ENCODE peak calls at places on chromosomes 2 and 18, in six cellular contexts. One of them, this sample, is unnamed.

GRCh38 chr2:71505086-71505769 is 51.9 kb downstream of the DYSF start:
- DNase-seq in lower leg skin: no peak
- DNase-seq in psoas muscle: peak; percentile 40
- DNase-seq in IMR-90: no peak
- DNase-seq in astrocyte of the spinal cord: no peak
- DNase-seq in A549: no peak
- DNase-seq in this sample: no peak

GRCh38 chr2:10080536-10081304 is 509 bp upstream of the CYS1 start:
- DNase-seq in IMR-90: no peak
- DNase-seq in lower leg skin: no peak
- DNase-seq in A549: no peak
- DNase-seq in psoas muscle: peak; percentile 23
- DNase-seq in astrocyte of the spinal cord: peak; percentile 38
- DNase-seq in this sample: no peak

GRCh38 chr2:62783679-62784078 is 78.2 kb downstream of the EHBP1 start:
- DNase-seq in astrocyte of the spinal cord: no peak
- DNase-seq in lower leg skin: no peak
- DNase-seq in IMR-90: no peak
- DNase-seq in psoas muscle: no peak
- DNase-seq in A549: no peak
- DNase-seq in this sample: no peak

GRCh38 chr2:174788291-174788929 is 24.1 kb upstream of the CHRNA1 start:
- DNase-seq in astrocyte of the spinal cord: no peak
- DNase-seq in psoas muscle: no peak
- DNase-seq in lower leg skin: no peak
- DNase-seq in A549: no peak
- DNase-seq in IMR-90: peak; percentile 51
- DNase-seq in this sample: peak; percentile 54

GRCh38 chr2:222398446-222398885 is 25.9 kb upstream of the SGPP2 start:
- DNase-seq in psoas muscle: no peak
- DNase-seq in A549: no peak
- DNase-seq in IMR-90: no peak
- DNase-seq in lower leg skin: no peak
- DNase-seq in astrocyte of the spinal cord: no peak
- DNase-seq in this sample: no peak

GRCh38 chr18:55275042-55275897 is 312.7 kb downstream of the TCF4 start:
- DNase-seq in A549: no peak
- DNase-seq in IMR-90: peak; percentile 82
- DNase-seq in psoas muscle: peak; percentile 73
- DNase-seq in lower leg skin: no peak
- DNase-seq in astrocyte of the spinal cord: peak; percentile 77
- DNase-seq in this sample: peak; percentile 91

GRCh38 chr18:63346471-63347183 is 20.4 kb downstream of the KDSR start:
- DNase-seq in IMR-90: no peak
- DNase-seq in psoas muscle: no peak
- DNase-seq in lower leg skin: no peak
- DNase-seq in A549: no peak
- DNase-seq in astrocyte of the spinal cord: peak; percentile 10
- DNase-seq in this sample: no peak

GRCh38 chr2:85064927-85065630 is 68.1 kb upstream of the TCF7L1 start:
- DNase-seq in A549: no peak
- DNase-seq in astrocyte of the spinal cord: no peak
- DNase-seq in psoas muscle: no peak
- DNase-seq in IMR-90: no peak
- DNase-seq in lower leg skin: no peak
- DNase-seq in this sample: no peak

GRCh38 chr2:167187049-167187727 is 298.9 kb downstream of the XIRP2 start:
- DNase-seq in lower leg skin: no peak
- DNase-seq in astrocyte of the spinal cord: no peak
- DNase-seq in IMR-90: no peak
- DNase-seq in A549: no peak
- DNase-seq in psoas muscle: no peak
- DNase-seq in this sample: no peak

GRCh38 chr2:43018179-43019024 is 208.0 kb downstream of the ZFP36L2 start:
- DNase-seq in A549: no peak
- DNase-seq in psoas muscle: peak; percentile 89
- DNase-seq in lower leg skin: peak; percentile 91
- DNase-seq in astrocyte of the spinal cord: no peak
- DNase-seq in IMR-90: peak; percentile 84
- DNase-seq in this sample: peak; percentile 91

GRCh38 chr2:1675633-1676032 is 68.7 kb downstream of the PXDN start:
- DNase-seq in A549: peak; percentile 80
- DNase-seq in lower leg skin: no peak
- DNase-seq in psoas muscle: peak; percentile 63
- DNase-seq in IMR-90: peak; percentile 99
- DNase-seq in astrocyte of the spinal cord: peak; percentile 46
- DNase-seq in this sample: peak; percentile 95

GRCh38 chr18:62954341-62954740 is 239.0 kb downstream of the PHLPP1 start:
- DNase-seq in astrocyte of the spinal cord: peak; percentile 66
- DNase-seq in lower leg skin: no peak
- DNase-seq in psoas muscle: no peak
- DNase-seq in IMR-90: peak; percentile 52
- DNase-seq in A549: no peak
- DNase-seq in this sample: peak; percentile 14

GRCh38 chr18:32831781-32832180 is 59.0 kb upstream of the KLHL14 start:
- DNase-seq in IMR-90: no peak
- DNase-seq in astrocyte of the spinal cord: no peak
- DNase-seq in A549: no peak
- DNase-seq in lower leg skin: no peak
- DNase-seq in psoas muscle: no peak
- DNase-seq in this sample: peak; percentile 66

DNA sequence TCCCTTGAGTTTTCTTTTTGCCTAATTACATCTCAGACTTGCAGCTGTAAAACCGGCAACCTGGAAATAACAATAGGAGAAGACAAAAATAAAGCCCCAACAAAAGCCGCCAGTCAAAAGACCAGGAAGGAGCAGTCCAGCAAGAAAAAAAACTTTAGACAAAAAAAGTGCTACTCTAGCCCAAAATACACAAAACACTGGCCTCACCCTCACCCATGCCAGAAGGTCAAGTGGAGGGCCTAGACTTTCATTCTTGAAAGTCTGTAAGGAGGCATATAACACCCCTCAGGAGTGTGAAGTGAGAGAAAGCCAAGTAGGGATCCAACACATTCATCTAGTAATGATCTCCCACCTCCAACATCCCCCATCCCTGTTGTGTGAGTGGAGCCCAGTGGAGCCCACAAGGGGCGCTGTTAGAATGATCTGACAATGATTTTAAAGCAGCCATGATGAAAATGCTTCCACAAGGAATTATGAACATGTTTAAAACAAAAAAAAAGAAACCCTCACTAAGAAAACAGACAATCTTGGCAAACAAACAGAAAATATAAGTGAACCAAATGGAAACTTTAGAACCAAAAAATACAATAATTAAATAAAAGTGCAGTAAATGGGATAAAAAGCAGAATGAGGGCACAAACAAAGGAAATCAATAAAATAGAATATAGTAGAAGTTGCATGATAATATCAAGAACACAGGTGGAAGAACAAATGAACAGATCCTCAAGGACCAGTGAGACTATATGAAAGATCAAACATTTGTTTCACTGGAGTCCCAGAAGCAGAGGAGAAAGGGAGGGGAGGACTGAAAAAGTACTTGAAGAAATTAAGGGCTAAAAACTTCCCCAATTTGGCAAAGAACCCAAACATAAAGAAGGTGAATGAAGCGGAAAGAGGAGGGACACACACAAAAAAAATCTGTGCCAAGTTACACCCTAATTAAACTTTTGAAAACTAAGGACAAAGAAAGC is 23.9 kb downstream of the SESTD1 start:
- DNase-seq in psoas muscle: no peak
- DNase-seq in A549: no peak
- DNase-seq in IMR-90: no peak
- DNase-seq in lower leg skin: no peak
- DNase-seq in astrocyte of the spinal cord: no peak
- DNase-seq in this sample: no peak
- TF ChIP-seq CTCF in psoas muscle: no peak
- TF ChIP-seq CTCF in A549: no peak
- TF ChIP-seq CTCF in IMR-90: no peak
- TF ChIP-seq CTCF in lower leg skin: no peak
- TF ChIP-seq CTCF in astrocyte of the spinal cord: no peak
- TF ChIP-seq CTCF in this sample: no peak

GRCh38 chr2:223944704-223945531 is at the start of gene WDFY1:
- DNase-seq in IMR-90: peak; percentile 86
- DNase-seq in psoas muscle: peak; percentile 91
- DNase-seq in lower leg skin: peak; percentile 73
- DNase-seq in A549: peak; percentile 91
- DNase-seq in astrocyte of the spinal cord: peak; percentile 91
- DNase-seq in this sample: peak; percentile 78

GRCh38 chr2:223941579-223942277 is 3.4 kb downstream of the WDFY1 start:
- DNase-seq in psoas muscle: no peak
- DNase-seq in astrocyte of the spinal cord: peak; percentile 84
- DNase-seq in IMR-90: peak; percentile 83
- DNase-seq in A549: no peak
- DNase-seq in lower leg skin: no peak
- DNase-seq in this sample: peak; percentile 88

GRCh38 chr2:223944166-223944703 is 900 bp downstream of the WDFY1 start:
- DNase-seq in lower leg skin: no peak
- DNase-seq in astrocyte of the spinal cord: peak; percentile 35
- DNase-seq in A549: no peak
- DNase-seq in psoas muscle: peak; percentile 36
- DNase-seq in IMR-90: no peak
- DNase-seq in this sample: no peak

GRCh38 chr2:223943135-223943534 is 2.0 kb downstream of the WDFY1 start:
- DNase-seq in psoas muscle: no peak
- DNase-seq in astrocyte of the spinal cord: no peak
- DNase-seq in A549: no peak
- DNase-seq in IMR-90: no peak
- DNase-seq in lower leg skin: no peak
- DNase-seq in this sample: no peak

GRCh38 chr2:223943561-223944008 is 1.6 kb downstream of the WDFY1 start:
- DNase-seq in A549: peak; percentile 46
- DNase-seq in lower leg skin: no peak
- DNase-seq in astrocyte of the spinal cord: peak; percentile 57
- DNase-seq in IMR-90: peak; percentile 60
- DNase-seq in psoas muscle: no peak
- DNase-seq in this sample: peak; percentile 59
- H3K4me3 ChIP-seq in A549: peak overlapping the region; percentile 72
- H3K4me3 ChIP-seq in lower leg skin: no peak overlapping the region
- H3K4me3 ChIP-seq in astrocyte of the spinal cord: peak overlapping the region; percentile 93
- H3K4me3 ChIP-seq in IMR-90: peak overlapping the region; percentile 91
- H3K4me3 ChIP-seq in psoas muscle: peak overlapping the region; percentile 82
- H3K4me3 ChIP-seq in this sample: peak overlapping the region; percentile 83

DNA sequence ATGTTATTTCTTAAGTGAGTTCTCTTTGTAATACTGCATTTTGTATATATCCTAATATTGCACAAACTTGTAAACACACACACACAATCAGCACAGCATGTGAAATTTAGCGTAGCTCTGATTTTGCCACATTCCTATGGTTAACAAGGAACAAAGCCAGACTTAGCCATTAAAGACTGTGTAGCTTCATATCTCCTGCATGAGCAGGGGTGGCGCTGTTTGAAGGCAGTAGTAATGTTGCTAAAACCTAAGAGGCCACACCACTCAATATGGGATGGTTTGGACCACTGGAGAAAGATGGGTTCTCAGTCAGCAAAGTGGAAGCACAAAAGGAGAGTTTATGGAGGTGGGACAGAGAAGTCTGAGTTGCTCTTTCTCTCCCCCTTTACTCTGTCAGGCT is 61.1 kb upstream of the RND3 start:
- DNase-seq in A549: peak; percentile 14
- DNase-seq in IMR-90: peak; percentile 39
- DNase-seq in lower leg skin: no peak
- DNase-seq in psoas muscle: no peak
- DNase-seq in astrocyte of the spinal cord: peak; percentile 25
- DNase-seq in this sample: peak; percentile 26
- TF ChIP-seq CTCF in A549: peak; percentile 30
- TF ChIP-seq CTCF in IMR-90: peak; percentile 43
- TF ChIP-seq CTCF in lower leg skin: no peak
- TF ChIP-seq CTCF in psoas muscle: no peak
- TF ChIP-seq CTCF in astrocyte of the spinal cord: peak; percentile 53
- TF ChIP-seq CTCF in this sample: peak; percentile 43

DNA sequence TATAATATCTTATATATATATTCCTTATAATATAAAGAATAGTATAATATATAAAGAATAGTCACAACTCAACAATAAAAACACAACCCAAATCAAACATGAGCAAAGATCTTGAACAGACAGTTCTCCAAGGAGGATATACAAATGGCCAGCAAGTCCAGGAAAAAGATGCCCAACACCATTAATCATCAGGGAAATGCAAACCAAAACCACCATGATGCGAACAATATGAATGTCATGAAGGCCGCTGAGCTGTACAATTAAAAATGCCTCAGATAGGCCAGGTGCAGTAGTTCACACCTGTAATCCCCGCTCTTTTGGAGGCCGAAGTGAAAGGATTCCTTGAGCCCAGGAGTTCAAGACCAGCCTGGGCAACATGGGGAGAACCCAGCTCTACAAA is 58.9 kb downstream of the SLC35F5 start:
- DNase-seq in IMR-90: no peak
- DNase-seq in astrocyte of the spinal cord: no peak
- DNase-seq in A549: no peak
- DNase-seq in lower leg skin: no peak
- DNase-seq in psoas muscle: no peak
- DNase-seq in this sample: no peak
- H3K4me3 ChIP-seq in IMR-90: no peak overlapping the region
- H3K4me3 ChIP-seq in astrocyte of the spinal cord: no peak overlapping the region
- H3K4me3 ChIP-seq in A549: no peak overlapping the region
- H3K4me3 ChIP-seq in lower leg skin: no peak overlapping the region
- H3K4me3 ChIP-seq in psoas muscle: no peak overlapping the region
- H3K4me3 ChIP-seq in this sample: no peak overlapping the region

GRCh38 chr2:64636105-64636873 is 17.4 kb downstream of the SERTAD2 start:
- DNase-seq in astrocyte of the spinal cord: no peak
- DNase-seq in psoas muscle: no peak
- DNase-seq in IMR-90: no peak
- DNase-seq in lower leg skin: no peak
- DNase-seq in A549: no peak
- DNase-seq in this sample: no peak

GRCh38 chr2:64639691-64640090 is 14.0 kb downstream of the SERTAD2 start:
- DNase-seq in psoas muscle: no peak
- DNase-seq in astrocyte of the spinal cord: no peak
- DNase-seq in A549: no peak
- DNase-seq in lower leg skin: no peak
- DNase-seq in IMR-90: no peak
- DNase-seq in this sample: no peak

GRCh38 chr2:64637000-64637628 is 16.6 kb downstream of the SERTAD2 start:
- DNase-seq in lower leg skin: no peak
- DNase-seq in astrocyte of the spinal cord: no peak
- DNase-seq in A549: no peak
- DNase-seq in psoas muscle: no peak
- DNase-seq in IMR-90: no peak
- DNase-seq in this sample: no peak

GRCh38 chr2:64638502-64639120 is 15.1 kb downstream of the SERTAD2 start:
- DNase-seq in astrocyte of the spinal cord: no peak
- DNase-seq in psoas muscle: no peak
- DNase-seq in A549: no peak
- DNase-seq in IMR-90: no peak
- DNase-seq in lower leg skin: no peak
- DNase-seq in this sample: no peak

DNA sequence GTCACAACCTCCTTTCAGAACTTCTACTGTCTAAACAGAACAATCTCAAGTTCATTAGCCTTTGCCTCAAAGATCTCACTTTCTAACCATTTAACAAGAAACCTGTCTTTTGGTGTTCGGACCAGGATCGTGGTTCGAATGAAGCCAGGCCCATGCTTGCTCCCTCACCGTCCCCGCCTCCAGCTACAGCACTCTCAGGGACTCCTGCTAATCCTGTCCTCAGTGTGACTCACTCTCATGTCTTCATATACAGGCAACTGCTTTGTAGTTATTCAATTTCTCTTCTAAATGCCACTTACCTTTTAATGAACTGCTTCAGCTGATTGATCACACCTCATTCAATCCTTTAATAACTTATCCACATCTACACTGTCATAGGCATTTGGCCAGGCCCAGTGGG is 15.8 kb downstream of the SERTAD2 start:
- DNase-seq in IMR-90: peak; percentile 31
- DNase-seq in astrocyte of the spinal cord: no peak
- DNase-seq in A549: no peak
- DNase-seq in psoas muscle: no peak
- DNase-seq in lower leg skin: no peak
- DNase-seq in this sample: no peak
- TF ChIP-seq CTCF in IMR-90: no peak
- TF ChIP-seq CTCF in astrocyte of the spinal cord: no peak
- TF ChIP-seq CTCF in A549: no peak
- TF ChIP-seq CTCF in psoas muscle: no peak
- TF ChIP-seq CTCF in lower leg skin: no peak
- TF ChIP-seq CTCF in this sample: no peak